ENCODE peak calls at places on chromosomes 11 and 22, in six cellular contexts. One of them, this sample, is unnamed. For H3K4me1, the result is how much of the 10 kb centered on the place peaks cover.

GRCh38 chr22:46846154-46846831 is 83.8 kb downstream of the TBC1D22A start:
- DNase-seq in PC-3: peak
- DNase-seq in neural progenitor cell: no peak
- DNase-seq in SK-N-SH: no peak
- DNase-seq in PC-9: no peak
- DNase-seq in H9: no peak
- DNase-seq in this sample: peak

GRCh38 chr11:96322775-96323642 is 20.0 kb downstream of the MAML2 start:
- DNase-seq in PC-3: no peak
- DNase-seq in neural progenitor cell: no peak
- DNase-seq in SK-N-SH: no peak
- DNase-seq in PC-9: no peak
- DNase-seq in H9: no peak
- DNase-seq in this sample: no peak

GRCh38 chr11:126477526-126478275 is 122.2 kb downstream of the ST3GAL4 start:
- DNase-seq in PC-3: no peak
- DNase-seq in neural progenitor cell: no peak
- DNase-seq in SK-N-SH: no peak
- DNase-seq in PC-9: no peak
- DNase-seq in H9: no peak
- DNase-seq in this sample: no peak

GRCh38 chr22:44931077-44931540 is 78.7 kb downstream of the PHF21B start:
- DNase-seq in PC-3: no peak
- DNase-seq in neural progenitor cell: no peak
- DNase-seq in SK-N-SH: peak
- DNase-seq in PC-9: no peak
- DNase-seq in H9: no peak
- DNase-seq in this sample: peak

GRCh38 chr11:45702511-45702910 is 37.1 kb upstream of the CHST1 start:
- DNase-seq in PC-3: no peak
- DNase-seq in neural progenitor cell: no peak
- DNase-seq in SK-N-SH: no peak
- DNase-seq in PC-9: no peak
- DNase-seq in H9: no peak
- DNase-seq in this sample: no peak

GRCh38 chr22:37564111-37564711 is 3.9 kb downstream of the CDC42EP1 start:
- DNase-seq in PC-3: no peak
- DNase-seq in neural progenitor cell: no peak
- DNase-seq in SK-N-SH: no peak
- DNase-seq in PC-9: no peak
- DNase-seq in H9: no peak
- DNase-seq in this sample: peak

GRCh38 chr11:69949327-69949726 is 128.8 kb upstream of the ANO1 start:
- DNase-seq in PC-3: peak
- DNase-seq in neural progenitor cell: no peak
- DNase-seq in SK-N-SH: no peak
- DNase-seq in PC-9: peak
- DNase-seq in H9: peak
- DNase-seq in this sample: peak

GRCh38 chr11:128164090-128164741 is 423.1 kb downstream of the ETS1 start:
- DNase-seq in PC-3: no peak
- DNase-seq in neural progenitor cell: peak
- DNase-seq in SK-N-SH: no peak
- DNase-seq in PC-9: no peak
- DNase-seq in H9: no peak
- DNase-seq in this sample: no peak

GRCh38 chr11:109911488-109911887 is 181.7 kb upstream of the ZC3H12C start:
- DNase-seq in PC-3: peak
- DNase-seq in neural progenitor cell: no peak
- DNase-seq in SK-N-SH: no peak
- DNase-seq in PC-9: no peak
- DNase-seq in H9: no peak
- DNase-seq in this sample: no peak

GRCh38 chr11:87281496-87281895 is 243.8 kb downstream of the TMEM135 start:
- DNase-seq in PC-3: peak
- DNase-seq in neural progenitor cell: no peak
- DNase-seq in SK-N-SH: no peak
- DNase-seq in PC-9: peak
- DNase-seq in H9: no peak
- DNase-seq in this sample: peak

GRCh38 chr11:12090061-12090572 is 20.3 kb upstream of the MICAL2 start:
- DNase-seq in PC-3: peak
- DNase-seq in neural progenitor cell: no peak
- DNase-seq in SK-N-SH: no peak
- DNase-seq in PC-9: peak
- DNase-seq in H9: no peak
- DNase-seq in this sample: peak

GRCh38 chr11:64060861-64061444 is 25.2 kb downstream of the FLRT1 start:
- DNase-seq in PC-3: no peak
- DNase-seq in neural progenitor cell: peak
- DNase-seq in SK-N-SH: peak
- DNase-seq in PC-9: no peak
- DNase-seq in H9: peak
- DNase-seq in this sample: peak

GRCh38 chr11:35354644-35355043 is 64.7 kb downstream of the SLC1A2 start:
- DNase-seq in PC-3: no peak
- DNase-seq in neural progenitor cell: no peak
- DNase-seq in SK-N-SH: no peak
- DNase-seq in PC-9: no peak
- DNase-seq in H9: no peak
- DNase-seq in this sample: no peak

DNA sequence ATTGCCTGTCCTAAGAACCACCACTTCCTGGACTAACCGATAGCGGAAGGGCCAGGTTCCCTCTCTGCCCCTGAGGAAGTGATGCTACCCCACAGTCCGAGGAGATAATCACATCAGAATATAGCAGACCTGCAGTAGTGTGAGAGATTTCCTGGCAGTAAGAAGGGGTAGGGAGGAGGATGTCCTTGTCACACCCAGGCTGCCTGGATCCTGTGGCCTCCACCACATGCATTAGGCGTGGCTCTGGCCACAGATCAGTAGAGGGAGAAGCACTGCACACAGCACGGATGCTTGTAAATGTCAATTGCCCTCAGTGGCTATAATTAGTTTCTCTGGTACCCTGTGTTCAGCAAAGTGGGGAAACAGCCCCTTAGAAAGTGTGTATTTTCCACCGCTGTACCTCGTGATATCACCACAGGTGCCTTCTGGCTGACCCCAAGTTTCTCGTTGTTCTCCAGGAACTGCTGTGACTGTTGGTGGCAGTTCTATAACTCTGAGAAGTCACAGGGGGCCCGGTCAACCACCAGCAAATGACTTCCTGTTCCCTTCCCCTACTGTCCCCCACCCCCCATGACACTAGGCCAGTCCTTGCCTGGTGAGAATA is 61.8 kb downstream of the UBASH3B start:
- DNase-seq in PC-3: no peak
- DNase-seq in neural progenitor cell: no peak
- DNase-seq in SK-N-SH: no peak
- DNase-seq in PC-9: no peak
- DNase-seq in H9: no peak
- DNase-seq in this sample: peak
- H3K4me2 ChIP-seq in PC-3: no peak
- H3K4me2 ChIP-seq in neural progenitor cell: no peak
- H3K4me2 ChIP-seq in SK-N-SH: no peak
- H3K4me2 ChIP-seq in PC-9: no peak
- H3K4me2 ChIP-seq in H9: no peak
- H3K4me2 ChIP-seq in this sample: no peak

GRCh38 chr11:57324154-57324885 is 432 bp downstream of the TNKS1BP1 start:
- DNase-seq in PC-3: peak
- DNase-seq in neural progenitor cell: peak
- DNase-seq in SK-N-SH: peak
- DNase-seq in PC-9: no peak
- DNase-seq in H9: peak
- DNase-seq in this sample: peak
- H3K4me1 ChIP-seq in PC-3: half or more
- H3K4me1 ChIP-seq in neural progenitor cell: under half
- H3K4me1 ChIP-seq in SK-N-SH: under half
- H3K4me1 ChIP-seq in PC-9: under half
- H3K4me1 ChIP-seq in H9: under half
- H3K4me1 ChIP-seq in this sample: under half

DNA sequence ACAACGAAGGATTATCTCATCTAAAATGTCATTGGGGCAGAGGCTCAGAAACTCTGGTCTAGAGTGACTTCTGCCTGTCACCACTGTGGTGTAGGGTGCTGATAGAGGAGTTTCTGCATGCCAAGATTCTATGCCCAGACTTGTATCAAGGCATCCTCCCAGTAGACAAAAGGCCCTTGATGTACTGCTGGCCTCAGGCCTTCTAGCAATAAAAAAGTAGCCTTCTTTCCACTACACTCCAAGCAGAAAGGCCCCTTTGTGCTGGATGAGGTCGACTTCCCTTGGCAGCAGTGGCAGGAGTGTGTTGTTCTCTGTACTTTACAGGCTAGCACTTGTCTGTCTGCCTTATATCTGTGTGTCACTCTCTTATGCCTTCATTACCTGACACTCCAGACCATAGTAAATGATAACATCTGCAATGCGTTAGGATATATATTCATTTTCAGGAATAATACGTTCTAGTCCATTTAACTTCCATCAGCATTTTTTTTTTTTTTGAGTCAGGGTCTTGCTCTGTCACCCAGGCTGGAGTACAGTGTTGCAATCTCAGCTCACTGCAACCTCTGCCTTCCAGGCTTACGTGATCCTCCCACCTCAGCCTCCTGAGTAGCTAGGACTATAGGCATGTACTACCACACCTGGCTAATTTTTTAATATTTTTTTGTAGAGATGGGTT is 49.5 kb upstream of the RRM1 start:
- DNase-seq in PC-3: no peak
- DNase-seq in neural progenitor cell: no peak
- DNase-seq in SK-N-SH: no peak
- DNase-seq in PC-9: no peak
- DNase-seq in H9: no peak
- DNase-seq in this sample: no peak
- H3K4me2 ChIP-seq in PC-3: no peak
- H3K4me2 ChIP-seq in neural progenitor cell: no peak
- H3K4me2 ChIP-seq in SK-N-SH: no peak
- H3K4me2 ChIP-seq in PC-9: no peak
- H3K4me2 ChIP-seq in H9: no peak
- H3K4me2 ChIP-seq in this sample: no peak

GRCh38 chr11:73307323-73308002 is 613 bp upstream of the ARHGEF17 start:
- DNase-seq in PC-3: peak
- DNase-seq in neural progenitor cell: peak
- DNase-seq in SK-N-SH: peak
- DNase-seq in PC-9: peak
- DNase-seq in H9: peak
- DNase-seq in this sample: peak

GRCh38 chr11:73308003-73308962 is at the start of gene ARHGEF17:
- DNase-seq in PC-3: peak
- DNase-seq in neural progenitor cell: peak
- DNase-seq in SK-N-SH: peak
- DNase-seq in PC-9: peak
- DNase-seq in H9: peak
- DNase-seq in this sample: peak

GRCh38 chr11:73310076-73310475 is 2.0 kb downstream of the ARHGEF17 start:
- DNase-seq in PC-3: no peak
- DNase-seq in neural progenitor cell: no peak
- DNase-seq in SK-N-SH: no peak
- DNase-seq in PC-9: no peak
- DNase-seq in H9: no peak
- DNase-seq in this sample: no peak

GRCh38 chr11:73310661-73311393 is 2.8 kb downstream of the ARHGEF17 start:
- DNase-seq in PC-3: no peak
- DNase-seq in neural progenitor cell: no peak
- DNase-seq in SK-N-SH: no peak
- DNase-seq in PC-9: no peak
- DNase-seq in H9: no peak
- DNase-seq in this sample: no peak

GRCh38 chr11:73308963-73309960 is 1.2 kb downstream of the ARHGEF17 start:
- DNase-seq in PC-3: no peak
- DNase-seq in neural progenitor cell: peak
- DNase-seq in SK-N-SH: no peak
- DNase-seq in PC-9: peak
- DNase-seq in H9: peak
- DNase-seq in this sample: peak
- H3K4me1 ChIP-seq in PC-3: under half
- H3K4me1 ChIP-seq in neural progenitor cell: under half
- H3K4me1 ChIP-seq in SK-N-SH: under half
- H3K4me1 ChIP-seq in PC-9: under half
- H3K4me1 ChIP-seq in H9: under half
- H3K4me1 ChIP-seq in this sample: half or more

DNA sequence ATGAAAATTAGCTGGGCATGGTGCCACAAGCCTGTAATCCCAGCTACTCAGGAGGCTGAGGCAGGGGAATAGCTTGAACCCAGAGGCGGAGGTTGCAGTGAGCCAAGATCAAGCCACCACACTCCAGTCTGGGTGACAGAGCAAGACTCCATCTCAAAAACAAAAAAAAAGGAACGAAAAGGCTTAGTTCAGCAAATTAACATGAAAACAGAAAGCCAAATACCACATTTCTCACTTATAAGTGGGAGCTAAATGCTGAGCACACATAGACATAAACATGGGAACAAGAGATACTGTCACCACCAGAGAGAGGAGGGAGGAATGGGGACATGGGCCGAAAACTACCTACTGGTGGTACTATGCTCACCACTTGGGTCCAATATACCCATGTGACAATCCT is 38.6 kb downstream of the SCGB1A1 start:
- DNase-seq in PC-3: no peak
- DNase-seq in neural progenitor cell: no peak
- DNase-seq in SK-N-SH: no peak
- DNase-seq in PC-9: no peak
- DNase-seq in H9: no peak
- DNase-seq in this sample: no peak
- H3K4me2 ChIP-seq in PC-3: no peak
- H3K4me2 ChIP-seq in neural progenitor cell: no peak
- H3K4me2 ChIP-seq in SK-N-SH: no peak
- H3K4me2 ChIP-seq in PC-9: no peak
- H3K4me2 ChIP-seq in H9: no peak
- H3K4me2 ChIP-seq in this sample: no peak

This sample was measured in osteoblast.